ENCODE peak calls at places on chromosomes 11 and 22, in nine cellular contexts. T, C, L, A, O, H, J, E and B are unnamed samples.

GRCh38 chr11:94134651-94135512 is 6.2 kb downstream of the PANX1 start:
- DNase-seq in T (peak), C (no peak), L (peak), A (no peak), O (no peak), H (peak), J (peak), E (no peak), B (peak)

GRCh38 chr22:28829358-28830181 is 29.2 kb upstream of the XBP1 start:
- DNase-seq in T (no peak), C (peak), L (peak), A (peak), O (peak), H (peak), J (peak), E (no peak), B (peak)

GRCh38 chr11:134951305-134951700 is 539.3 kb upstream of the B3GAT1 start:
- DNase-seq in T (no peak), C (no peak), L (peak), A (no peak), O (no peak), H (peak), J (no peak), E (no peak), B (no peak)

GRCh38 chr11:79440451-79441158 is at the start of gene TENM4:
- DNase-seq in T (peak), C (no peak), L (peak), A (no peak), O (peak), H (peak), J (peak), E (peak), B (peak)

GRCh38 chr11:58060939-58061672 is 30.4 kb downstream of the OR6Q1 start:
- DNase-seq in T (no peak), C (no peak), L (no peak), A (no peak), O (no peak), H (peak), J (no peak), E (no peak), B (no peak)

GRCh38 chr11:33227578-33228261 is 29.5 kb upstream of the HIPK3 start:
- DNase-seq in T (no peak), C (no peak), L (peak), A (no peak), O (no peak), H (peak), J (no peak), E (no peak), B (no peak)

GRCh38 chr22:36201630-36202312 is at the start of gene APOL4:
- DNase-seq in T (peak), C (no peak), L (peak), A (no peak), O (no peak), H (peak), J (peak), E (no peak), B (peak)

GRCh38 chr11:62984451-62984991 is at the start of gene SLC22A6:
- DNase-seq in T (no peak), C (no peak), L (no peak), A (no peak), O (no peak), H (no peak), J (no peak), E (no peak), B (no peak)

GRCh38 chr11:23310276-23310675 is 450.0 kb upstream of the CCDC179 start:
- DNase-seq in T (no peak), C (no peak), L (peak), A (no peak), O (no peak), H (peak), J (no peak), E (no peak), B (no peak)

GRCh38 chr11:91773090-91773489 is 451.5 kb upstream of the FAT3 start:
- DNase-seq in T (no peak), C (no peak), L (peak), A (no peak), O (no peak), H (no peak), J (no peak), E (no peak), B (no peak)

GRCh38 chr11:10809373-10810199 is 860 bp upstream of the EIF4G2 start:
- DNase-seq in T (no peak), C (no peak), L (peak), A (peak), O (no peak), H (peak), J (peak), E (no peak), B (peak)

GRCh38 chr11:123977731-123978347 is at the start of gene OR10S1:
- DNase-seq in T (no peak), C (no peak), L (no peak), A (no peak), O (no peak), H (peak), J (no peak), E (no peak), B (no peak)

GRCh38 chr11:29937526-29937925 is 79.3 kb downstream of the KCNA4 start:
- DNase-seq in T (no peak), C (no peak), L (no peak), A (no peak), O (no peak), H (no peak), J (no peak), E (no peak), B (no peak)

GRCh38 chr11:117930208-117930570 is 987 bp upstream of the TMPRSS13 start:
- DNase-seq in T (no peak), C (no peak), L (no peak), A (no peak), O (no peak), H (no peak), J (no peak), E (no peak), B (no peak)

GRCh38 chr22:45268167-45268957 is 16.4 kb upstream of the UPK3A start:
- DNase-seq in T (no peak), C (peak), L (no peak), A (peak), O (peak), H (no peak), J (peak), E (no peak), B (no peak)

GRCh38 chr22:38452373-38453064 is 2.5 kb downstream of the KCNJ4 start:
- DNase-seq in T (no peak), C (no peak), L (peak), A (no peak), O (no peak), H (peak), J (no peak), E (no peak), B (no peak)

GRCh38 chr22:46737105-46737975 is 712 bp downstream of the CERK start:
- DNase-seq in T (no peak), C (peak), L (peak), A (peak), O (peak), H (peak), J (peak), E (no peak), B (no peak)

GRCh38 chr22:21593406-21594232 is 26.1 kb downstream of the UBE2L3 start:
- DNase-seq in T (no peak), C (no peak), L (no peak), A (peak), O (no peak), H (no peak), J (no peak), E (no peak), B (peak)

GRCh38 chr22:41742918-41743317 is 43.6 kb downstream of the MEI1 start:
- DNase-seq in T (no peak), C (no peak), L (no peak), A (no peak), O (no peak), H (no peak), J (no peak), E (no peak), B (no peak)

GRCh38 chr11:36509694-36510566 is at the start of gene TRAF6:
- DNase-seq in T (peak), C (peak), L (peak), A (peak), O (peak), H (peak), J (peak), E (peak), B (peak)

GRCh38 chr11:112769573-112769972 is 191.6 kb upstream of the NCAM1 start:
- DNase-seq in T (no peak), C (no peak), L (no peak), A (no peak), O (no peak), H (no peak), J (no peak), E (no peak), B (no peak)

GRCh38 chr11:65777241-65777640 is 3.5 kb downstream of the AP5B1 start:
- DNase-seq in T (no peak), C (no peak), L (no peak), A (no peak), O (no peak), H (no peak), J (no peak), E (no peak), B (peak)

GRCh38 chr11:32092581-32093170 is 1.8 kb downstream of the RCN1 start:
- DNase-seq in T (no peak), C (no peak), L (no peak), A (no peak), O (no peak), H (no peak), J (no peak), E (no peak), B (no peak)

GRCh38 chr11:2558402-2558801 is 113.6 kb downstream of the KCNQ1 start:
- DNase-seq in T (no peak), C (no peak), L (no peak), A (no peak), O (peak), H (no peak), J (peak), E (peak), B (no peak)

GRCh38 chr11:133081730-133082452 is 450.4 kb downstream of the OPCML start:
- DNase-seq in T (no peak), C (no peak), L (no peak), A (no peak), O (no peak), H (no peak), J (no peak), E (no peak), B (no peak)

GRCh38 chr11:59901306-59901705 is 22.7 kb downstream of the OOSP3 start:
- DNase-seq in T (no peak), C (no peak), L (peak), A (no peak), O (no peak), H (no peak), J (no peak), E (no peak), B (peak)

GRCh38 chr11:65887723-65888162 is 528 bp downstream of the FIBP start:
- DNase-seq in T (no peak), C (no peak), L (no peak), A (no peak), O (no peak), H (no peak), J (no peak), E (no peak), B (no peak)

GRCh38 chr22:35155403-35156025 is 89.6 kb downstream of the ISX start:
- DNase-seq in T (no peak), C (no peak), L (no peak), A (no peak), O (no peak), H (no peak), J (no peak), E (peak), B (no peak)

GRCh38 chr11:44243633-44244343 is 66.2 kb downstream of the ALX4 start:
- DNase-seq in T (no peak), C (no peak), L (peak), A (peak), O (no peak), H (peak), J (peak), E (no peak), B (no peak)

GRCh38 chr22:20751185-20751851 is 22.6 kb upstream of the SERPIND1 start:
- DNase-seq in T (no peak), C (no peak), L (no peak), A (no peak), O (no peak), H (no peak), J (no peak), E (no peak), B (no peak)

GRCh38 chr11:107102692-107103463 is 84.6 kb upstream of the GUCY1A2 start:
- DNase-seq in T (no peak), C (no peak), L (no peak), A (no peak), O (no peak), H (no peak), J (no peak), E (no peak), B (no peak)

GRCh38 chr11:45909594-45910475 is 2.8 kb upstream of the FREY1 start:
- DNase-seq in T (no peak), C (no peak), L (no peak), A (no peak), O (no peak), H (no peak), J (no peak), E (no peak), B (no peak)

GRCh38 chr22:50363411-50364194 is 20.5 kb downstream of the PPP6R2 start:
- DNase-seq in T (no peak), C (no peak), L (no peak), A (no peak), O (no peak), H (no peak), J (no peak), E (no peak), B (no peak)

GRCh38 chr11:74460481-74461154 is 6.7 kb downstream of the KCNE3 start:
- DNase-seq in T (no peak), C (no peak), L (peak), A (no peak), O (no peak), H (peak), J (peak), E (no peak), B (no peak)

GRCh38 chr22:32992821-32993220 is 65.4 kb downstream of the SYN3 start:
- DNase-seq in T (no peak), C (no peak), L (no peak), A (no peak), O (no peak), H (no peak), J (no peak), E (no peak), B (no peak)

GRCh38 chr11:62879150-62879549 is 1.5 kb upstream of the SLC3A2 start:
- DNase-seq in T (no peak), C (no peak), L (peak), A (no peak), O (no peak), H (no peak), J (no peak), E (no peak), B (no peak)

GRCh38 chr11:44189986-44190882 is 94.8 kb downstream of the EXT2 start:
- DNase-seq in T (no peak), C (no peak), L (no peak), A (no peak), O (no peak), H (no peak), J (no peak), E (no peak), B (no peak)

GRCh38 chr22:41598081-41598480 is 8.4 kb upstream of the PMM1 start:
- DNase-seq in T (no peak), C (no peak), L (peak), A (no peak), O (no peak), H (peak), J (no peak), E (no peak), B (no peak)

GRCh38 chr22:23119492-23120414 is 22.0 kb downstream of the RSPH14 start:
- DNase-seq in T (no peak), C (peak), L (no peak), A (no peak), O (no peak), H (no peak), J (no peak), E (no peak), B (no peak)
- TF ChIP-seq CTCF in T (no peak), C (no peak), L (no peak), A (no peak), O (no peak), H (no peak), J (no peak), E (no peak), B (no peak)

GRCh38 chr11:119323532-119324033 is 6.7 kb upstream of the MCAM start:
- DNase-seq in T (no peak), C (peak), L (peak), A (no peak), O (peak), H (peak), J (peak), E (no peak), B (peak)

GRCh38 chr11:119320593-119321524 is 3.9 kb upstream of the MCAM start:
- DNase-seq in T (no peak), C (peak), L (peak), A (no peak), O (peak), H (peak), J (peak), E (no peak), B (peak)

GRCh38 chr11:119322921-119323531 is 6.1 kb upstream of the MCAM start:
- DNase-seq in T (no peak), C (no peak), L (no peak), A (no peak), O (no peak), H (no peak), J (no peak), E (no peak), B (no peak)

GRCh38 chr11:119324124-119324665 is 7.3 kb upstream of the MCAM start:
- DNase-seq in T (no peak), C (no peak), L (no peak), A (no peak), O (no peak), H (no peak), J (no peak), E (no peak), B (no peak)

GRCh38 chr11:119322360-119322739 is 5.4 kb upstream of the MCAM start:
- DNase-seq in T (no peak), C (no peak), L (no peak), A (no peak), O (no peak), H (no peak), J (no peak), E (no peak), B (no peak)
- TF ChIP-seq CTCF in T (peak), C (no peak), L (peak), A (no peak), O (peak), H (peak), J (no peak), E (no peak), B (no peak)

GRCh38 chr11:110481523-110481922 is 51.8 kb downstream of the FDX1 start:
- DNase-seq in T (no peak), C (no peak), L (no peak), A (no peak), O (no peak), H (no peak), J (no peak), E (no peak), B (no peak)

GRCh38 chr11:110479445-110480101 is 49.8 kb downstream of the FDX1 start:
- DNase-seq in T (no peak), C (no peak), L (peak), A (no peak), O (no peak), H (peak), J (no peak), E (no peak), B (no peak)

GRCh38 chr11:110479070-110479444 is 49.3 kb downstream of the FDX1 start:
- DNase-seq in T (no peak), C (no peak), L (no peak), A (no peak), O (no peak), H (no peak), J (no peak), E (no peak), B (no peak)

GRCh38 chr11:110474578-110474977 is 44.8 kb downstream of the FDX1 start:
- DNase-seq in T (no peak), C (no peak), L (no peak), A (no peak), O (no peak), H (no peak), J (no peak), E (no peak), B (no peak)

GRCh38 chr11:110478410-110478809 is 48.7 kb downstream of the FDX1 start:
- DNase-seq in T (no peak), C (no peak), L (no peak), A (no peak), O (no peak), H (no peak), J (no peak), E (no peak), B (no peak)
- TF ChIP-seq CTCF in T (no peak), C (no peak), L (peak), A (no peak), O (no peak), H (peak), J (no peak), E (peak), B (no peak)

GRCh38 chr11:67698247-67698646 is 23.8 kb upstream of the ALDH3B2 start:
- DNase-seq in T (no peak), C (no peak), L (no peak), A (peak), O (no peak), H (no peak), J (no peak), E (no peak), B (no peak)
- TF ChIP-seq CTCF in T (no peak), C (no peak), L (peak), A (no peak), O (no peak), H (no peak), J (no peak), E (peak), B (no peak)

GRCh38 chr11:34783816-34784317 is 132.3 kb downstream of the APIP start:
- DNase-seq in T (no peak), C (no peak), L (no peak), A (no peak), O (no peak), H (no peak), J (no peak), E (no peak), B (no peak)
- TF ChIP-seq CTCF in T (no peak), C (no peak), L (no peak), A (no peak), O (no peak), H (no peak), J (no peak), E (no peak), B (no peak)